ENCODE peak calls at places on chromosomes 6 and 20, in eight cellular contexts. B, F, J, D, A, R, G and P are unnamed samples.

GRCh38 chr6:56335733-56336132 is 88.4 kb upstream of the COL21A1 start:
- DNase-seq in B (no peak), F (no peak), J (peak), D (peak), A (no peak), R (no peak), G (no peak), P (peak)

GRCh38 chr20:62820208-62820961 is 3.5 kb downstream of the COL9A3 start:
- DNase-seq in B (no peak), F (no peak), J (no peak), D (no peak), A (no peak), R (no peak), G (no peak), P (no peak)

GRCh38 chr6:113370508-113370907 is 486.6 kb upstream of the MARCKS start:
- DNase-seq in B (no peak), F (no peak), J (no peak), D (no peak), A (no peak), R (no peak), G (no peak), P (no peak)

GRCh38 chr6:157274116-157274470 is 49.2 kb downstream of the TMEM242 start:
- DNase-seq in B (no peak), F (no peak), J (no peak), D (no peak), A (no peak), R (peak), G (no peak), P (no peak)

GRCh38 chr6:147506704-147507114 is 1.8 kb upstream of the SAMD5 start:
- DNase-seq in B (peak), F (peak), J (peak), D (peak), A (peak), R (peak), G (peak), P (peak)

GRCh38 chr6:82017316-82017715 is 230.2 kb downstream of the IBTK start:
- DNase-seq in B (no peak), F (no peak), J (peak), D (peak), A (no peak), R (no peak), G (no peak), P (peak)

GRCh38 chr20:31637660-31638059 is at the start of gene COX4I2:
- DNase-seq in B (no peak), F (no peak), J (no peak), D (no peak), A (peak), R (no peak), G (no peak), P (no peak)

GRCh38 chr6:49978332-49979226 is 9.2 kb upstream of the DEFB113 start:
- DNase-seq in B (no peak), F (no peak), J (no peak), D (no peak), A (no peak), R (peak), G (no peak), P (no peak)

GRCh38 chr20:3681931-3682820 is at the start of gene ADAM33:
- DNase-seq in B (peak), F (no peak), J (peak), D (no peak), A (peak), R (no peak), G (peak), P (no peak)

GRCh38 chr6:51472745-51473483 is 614.5 kb downstream of the PKHD1 start:
- DNase-seq in B (no peak), F (no peak), J (no peak), D (no peak), A (no peak), R (no peak), G (no peak), P (no peak)

GRCh38 chr6:144712541-144712940 is 427.4 kb downstream of the UTRN start:
- DNase-seq in B (no peak), F (no peak), J (peak), D (peak), A (no peak), R (no peak), G (no peak), P (peak)

GRCh38 chr6:112258636-112259336 is 4.4 kb upstream of the LAMA4 start:
- DNase-seq in B (no peak), F (no peak), J (no peak), D (no peak), A (no peak), R (no peak), G (no peak), P (no peak)

GRCh38 chr6:45504947-45505346 is 127.2 kb upstream of the SUPT3H start:
- DNase-seq in B (no peak), F (no peak), J (peak), D (peak), A (peak), R (no peak), G (no peak), P (peak)

GRCh38 chr20:24583169-24583792 is 113.9 kb downstream of the SYNDIG1 start:
- DNase-seq in B (no peak), F (no peak), J (no peak), D (no peak), A (no peak), R (no peak), G (no peak), P (no peak)

GRCh38 chr20:407097-407952 is 774 bp upstream of the RBCK1 start:
- DNase-seq in B (peak), F (peak), J (peak), D (peak), A (peak), R (peak), G (peak), P (peak)

GRCh38 chr6:79670789-79671188 is 39.7 kb downstream of the SH3BGRL2 start:
- DNase-seq in B (no peak), F (no peak), J (no peak), D (no peak), A (no peak), R (no peak), G (no peak), P (no peak)

GRCh38 chr6:40022867-40023266 is 88.6 kb upstream of the MOCS1 start:
- DNase-seq in B (no peak), F (no peak), J (no peak), D (no peak), A (no peak), R (no peak), G (no peak), P (no peak)

GRCh38 chr6:5181494-5182287 is 79.1 kb downstream of the LYRM4 start:
- DNase-seq in B (no peak), F (no peak), J (peak), D (peak), A (no peak), R (no peak), G (no peak), P (no peak)

GRCh38 chr6:24827970-24828369 is 29.3 kb upstream of the ARMH2 start:
- DNase-seq in B (no peak), F (no peak), J (no peak), D (no peak), A (no peak), R (no peak), G (no peak), P (no peak)

GRCh38 chr6:24825130-24825630 is 26.5 kb upstream of the ARMH2 start:
- DNase-seq in B (no peak), F (no peak), J (no peak), D (no peak), A (no peak), R (no peak), G (no peak), P (no peak)

GRCh38 chr6:24824142-24824755 is 25.5 kb upstream of the ARMH2 start:
- DNase-seq in B (no peak), F (no peak), J (no peak), D (no peak), A (no peak), R (no peak), G (no peak), P (no peak)

GRCh38 chr6:24829657-24830056 is 30.9 kb upstream of the ARMH2 start:
- DNase-seq in B (no peak), F (no peak), J (no peak), D (no peak), A (no peak), R (no peak), G (no peak), P (no peak)

GRCh38 chr6:24827162-24827561 is 28.4 kb upstream of the ARMH2 start:
- DNase-seq in B (no peak), F (no peak), J (no peak), D (no peak), A (no peak), R (no peak), G (no peak), P (no peak)
- TF ChIP-seq CTCF in B (no peak), F (no peak), J (no peak), D (no peak), A (no peak), R (no peak), G (no peak), P (no peak)

GRCh38 chr6:10404107-10404798 is 10.6 kb downstream of the TFAP2A start:
- DNase-seq in B (peak), F (peak), J (peak), D (peak), A (peak), R (peak), G (peak), P (peak)
- TF ChIP-seq CTCF in B (no peak), F (peak), J (peak), D (peak), A (no peak), R (peak), G (peak), P (peak)

GRCh38 chr6:53921639-53922038 is 126.8 kb downstream of the LRRC1 start:
- DNase-seq in B (no peak), F (no peak), J (no peak), D (no peak), A (no peak), R (no peak), G (no peak), P (no peak)
- TF ChIP-seq CTCF in B (no peak), F (no peak), J (no peak), D (no peak), A (no peak), R (no peak), G (no peak), P (no peak)

DNA sequence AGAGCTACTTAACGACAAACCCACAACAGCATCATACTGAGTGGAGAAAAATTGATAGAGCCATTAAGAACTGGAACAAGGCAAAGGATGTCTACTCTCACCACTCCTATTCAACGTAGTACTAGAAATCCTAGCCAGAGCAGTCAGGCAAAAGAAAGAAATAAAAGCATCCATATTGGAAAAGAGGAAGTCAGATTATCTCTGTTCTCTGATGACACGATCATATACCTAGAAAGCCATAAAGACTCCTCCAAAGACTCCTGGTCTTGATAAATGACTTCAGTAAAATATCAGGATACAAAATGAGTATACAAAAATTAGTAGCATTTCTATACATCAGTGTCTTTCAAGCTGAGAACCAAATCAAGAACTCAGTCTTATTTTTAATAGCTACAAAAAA is 17.0 kb upstream of the FHL5 start:
- DNase-seq in B (no peak), F (no peak), J (no peak), D (no peak), A (no peak), R (no peak), G (no peak), P (no peak)
- TF ChIP-seq CTCF in B (no peak), F (no peak), J (no peak), D (no peak), A (no peak), R (no peak), G (no peak), P (no peak)

GRCh38 chr6:48765352-48765961 is 654.5 kb upstream of the PTCHD4 start:
- DNase-seq in B (no peak), F (no peak), J (peak), D (peak), A (peak), R (peak), G (peak), P (peak)
- TF ChIP-seq CTCF in B (no peak), F (peak), J (peak), D (peak), A (peak), R (peak), G (peak), P (peak)